ENCODE peak calls at places on chromosome 13, in nine cellular contexts. J is ovary; Y is heart left ventricle; W is naive thymus-derived CD4-positive, alpha-beta T cell; X is adrenal gland; F is GM23338; C is tibial artery; N is CD4-positive, alpha-beta T cell; H is CD8-positive, alpha-beta memory T cell. U is an unnamed sample.

GRCh38 chr13:111539252-111539651 is 218.8 kb downstream of the TEX29 start:
- DNase-seq in F (no peak), N (no peak), H (no peak), Y (no peak), X (no peak), J (no peak), W (no peak), C (no peak), U (no peak)

GRCh38 chr13:38687246-38688229 is 661 bp downstream of the FREM2 start:
- DNase-seq in F (peak), Y (peak), J (no peak), W (no peak), H (no peak), N (no peak), C (no peak), X (no peak), U (no peak)

GRCh38 chr13:91817250-91817649 is 418.8 kb downstream of the GPC5 start:
- DNase-seq in F (no peak), J (no peak), C (no peak), H (no peak), N (no peak), X (no peak), Y (no peak), W (no peak), U (no peak)

GRCh38 chr13:19782049-19782726 is 557 bp downstream of the PSPC1 start:
- DNase-seq in C (peak), J (peak), H (peak), Y (peak), F (peak), N (peak), X (peak), W (peak), U (peak)

GRCh38 chr13:61350351-61350750 is 65.3 kb downstream of the PCDH20 start:
- DNase-seq in F (no peak), W (no peak), H (no peak), J (no peak), X (no peak), C (no peak), N (no peak), Y (no peak), U (no peak)

GRCh38 chr13:34803756-34804155 is 138.3 kb upstream of the NBEA start:
- DNase-seq in Y (no peak), F (no peak), X (no peak), H (no peak), N (no peak), C (no peak), J (no peak), W (no peak), U (no peak)

GRCh38 chr13:96218475-96218874 is 128.6 kb downstream of the HS6ST3 start:
- DNase-seq in H (no peak), X (no peak), C (no peak), N (no peak), Y (no peak), W (no peak), J (no peak), F (no peak), U (no peak)

GRCh38 chr13:28719656-28720055 is 886 bp upstream of the SLC46A3 start:
- DNase-seq in N (no peak), W (no peak), J (no peak), C (no peak), Y (no peak), X (no peak), H (no peak), F (no peak), U (no peak)

GRCh38 chr13:110971486-110971885 is 56.6 kb upstream of the ANKRD10 start:
- DNase-seq in F (no peak), W (no peak), N (no peak), X (no peak), C (no peak), J (no peak), H (no peak), Y (no peak), U (no peak)

GRCh38 chr13:20828540-20829364 is 55.0 kb upstream of the EEF1AKMT1 start:
- DNase-seq in C (no peak), N (peak), H (no peak), Y (no peak), J (no peak), F (peak), W (peak), X (peak), U (peak)

GRCh38 chr13:20136781-20137703 is 23.8 kb downstream of the GJA3 start:
- DNase-seq in H (no peak), F (peak), Y (no peak), C (no peak), N (no peak), J (no peak), X (no peak), W (peak), U (peak)

GRCh38 chr13:48564046-48564445 is 31.2 kb upstream of the RCBTB2 start:
- DNase-seq in N (no peak), W (no peak), C (no peak), J (no peak), X (no peak), Y (no peak), H (no peak), F (no peak), U (no peak)

GRCh38 chr13:27654816-27655215 is 33.1 kb downstream of the POLR1D start:
- DNase-seq in W (no peak), H (no peak), J (no peak), C (no peak), N (no peak), F (no peak), Y (no peak), X (no peak), U (no peak)

GRCh38 chr13:75635101-75635620 is 969 bp upstream of the LMO7 start:
- DNase-seq in N (no peak), J (peak), X (peak), C (no peak), H (no peak), W (peak), Y (no peak), F (peak), U (peak)
- H3K27ac ChIP-seq in N (no peak), J (peak), X (peak), C (peak), H (no peak), W (no peak), Y (no peak), F (no peak), U (peak)

DNA sequence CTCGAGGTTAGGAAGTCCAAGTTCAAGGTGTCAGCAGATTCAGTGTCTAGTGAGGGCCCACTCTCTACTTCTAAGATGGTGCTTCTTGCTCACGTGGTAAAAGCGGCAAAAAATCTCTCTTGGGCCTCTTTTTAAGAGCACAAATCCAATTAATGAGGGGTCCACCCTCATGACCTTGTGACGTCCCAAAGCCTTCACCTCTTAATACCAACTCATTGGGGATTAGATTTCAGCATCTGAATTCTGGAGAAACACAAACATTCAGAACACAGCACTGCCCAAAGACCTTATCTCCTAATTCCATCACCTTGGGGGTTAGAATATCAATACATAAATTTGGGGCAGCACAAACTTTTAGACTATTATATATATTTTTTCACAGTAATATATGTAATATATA is 146.4 kb upstream of the GPC6 start:
- DNase-seq in J (no peak), C (no peak), N (no peak), H (no peak), F (no peak), Y (no peak), X (no peak), W (no peak), U (no peak)
- H3K27ac ChIP-seq in J (no peak), C (no peak), N (no peak), H (no peak), F (no peak), Y (no peak), X (no peak), W (no peak), U (no peak)

DNA sequence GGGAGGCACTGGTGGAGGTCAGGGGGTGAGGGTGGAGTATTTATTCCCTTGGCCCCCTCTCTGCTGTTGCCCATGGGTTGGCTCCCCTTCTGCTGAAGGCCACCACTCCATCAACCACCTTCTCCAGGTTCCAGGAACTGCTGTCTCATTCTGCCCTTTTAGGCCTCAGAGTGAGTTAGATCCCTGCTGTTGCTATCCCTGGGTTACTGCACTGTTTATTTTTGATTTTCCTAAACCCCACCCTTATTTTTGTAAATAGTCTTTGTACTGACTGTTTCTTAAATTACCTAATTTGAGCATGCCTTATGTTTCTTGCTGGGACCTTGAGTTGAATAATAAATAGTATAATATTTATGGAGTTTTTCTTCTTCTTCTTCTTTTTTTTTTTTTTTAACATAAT is 132.8 kb downstream of the RGCC start:
- DNase-seq in C (no peak), H (no peak), F (no peak), W (no peak), N (no peak), J (no peak), Y (no peak), X (no peak), U (no peak)
- H3K27ac ChIP-seq in C (no peak), H (no peak), F (no peak), W (no peak), N (no peak), J (no peak), Y (no peak), X (no peak), U (no peak)

DNA sequence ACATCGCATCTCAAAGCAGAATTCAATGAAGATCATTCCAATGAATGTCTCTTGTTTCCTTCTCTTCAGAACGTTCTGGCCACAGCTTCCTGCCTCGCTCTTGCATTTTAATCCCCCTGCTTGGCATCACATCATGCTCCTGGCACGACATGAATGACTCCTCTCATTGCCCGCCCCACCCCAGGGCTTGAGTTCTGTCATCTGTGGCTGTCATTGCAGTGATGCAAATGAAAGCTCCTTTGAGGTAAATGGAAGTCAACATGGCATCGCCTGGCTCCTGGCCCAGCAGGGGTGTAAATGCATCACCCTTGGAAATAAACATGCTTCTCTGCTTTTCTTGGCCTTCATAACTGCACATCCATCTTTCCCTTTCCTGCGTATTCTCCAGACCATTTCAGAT is 48.6 kb downstream of the SCEL start:
- DNase-seq in C (no peak), H (no peak), W (no peak), X (no peak), N (no peak), Y (no peak), F (no peak), J (no peak), U (no peak)
- H3K27ac ChIP-seq in C (no peak), H (no peak), W (no peak), X (no peak), N (no peak), Y (no peak), F (no peak), J (no peak), U (no peak)

DNA sequence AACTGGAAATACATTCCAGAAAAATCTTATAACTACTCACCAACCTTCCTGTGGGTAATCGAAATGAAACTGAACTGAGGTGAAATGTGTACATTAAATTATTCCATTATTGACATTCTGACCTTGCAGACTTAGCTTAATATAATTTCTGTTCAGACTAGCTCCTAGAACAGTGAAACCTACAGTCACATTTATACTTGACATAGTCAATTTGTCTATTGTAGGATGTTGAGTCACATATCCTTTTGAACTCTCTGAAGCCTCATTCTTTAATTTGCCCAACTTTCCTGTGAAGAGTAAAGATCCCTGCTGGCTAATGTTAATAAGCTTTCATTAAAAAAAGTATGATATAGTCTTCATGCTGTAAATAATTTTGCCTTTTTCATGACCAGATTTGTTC is 92.0 kb upstream of the SCEL start:
- DNase-seq in F (no peak), C (no peak), W (no peak), Y (no peak), H (no peak), N (no peak), X (no peak), J (no peak), U (no peak)
- H3K27ac ChIP-seq in F (no peak), C (no peak), W (no peak), Y (no peak), H (no peak), N (no peak), X (no peak), J (no peak), U (no peak)